ENCODE peak calls at places on chromosomes 5 and 9, in six cellular contexts. G is adrenal gland, W is IMR-90, C is upper lobe of left lung, N is right atrium auricular region, E is PC-3. T is an unnamed sample.

GRCh38 chr9:5375790-5376477 is 36.3 kb upstream of the RLN1 start:
- DNase-seq in G (no peak), W (no peak), C (no peak), N (no peak), E (peak; percentile 31), T (no peak)

GRCh38 chr5:159616967-159617366 is 286.7 kb upstream of the IL12B start:
- DNase-seq in G (no peak), W (peak; percentile 16), C (no peak), N (no peak), E (peak; percentile 51), T (no peak)

GRCh38 chr5:153629027-153629426 is 138.6 kb downstream of the GRIA1 start:
- DNase-seq in G (peak; percentile 75), W (peak; percentile 97), C (no peak), N (no peak), E (peak; percentile 74), T (no peak)

GRCh38 chr5:159923008-159923407 is 6.7 kb downstream of the ADRA1B start:
- DNase-seq in G (no peak), W (no peak), C (peak; percentile 27), N (no peak), E (no peak), T (no peak)

GRCh38 chr9:90343360-90343759 is 299.3 kb downstream of the DIRAS2 start:
- DNase-seq in G (no peak), W (peak; percentile 2), C (no peak), N (no peak), E (no peak), T (no peak)

GRCh38 chr5:139648205-139649081 is at the start of gene CXXC5:
- DNase-seq in G (peak; percentile 89), W (peak; percentile 83), C (peak; percentile 97), N (no peak), E (peak; percentile 75), T (no peak)

GRCh38 chr5:87551807-87552377 is 139.2 kb upstream of the CCNH start:
- DNase-seq in G (no peak), W (no peak), C (no peak), N (no peak), E (no peak), T (no peak)

GRCh38 chr9:2385746-2386145 is 235.8 kb upstream of the VLDLR start:
- DNase-seq in G (no peak), W (no peak), C (no peak), N (no peak), E (no peak), T (no peak)

GRCh38 chr5:169695025-169695625 is 58.0 kb downstream of the DOCK2 start:
- DNase-seq in G (no peak), W (peak; percentile 29), C (no peak), N (no peak), E (peak; percentile 28), T (no peak)

GRCh38 chr9:95373765-95374435 is 56.4 kb upstream of the FANCC start:
- DNase-seq in G (no peak), W (peak; percentile 17), C (no peak), N (no peak), E (no peak), T (no peak)

GRCh38 chr5:142388696-142389095 is 63.9 kb upstream of the SPRY4 start:
- DNase-seq in G (no peak), W (peak; percentile 27), C (no peak), N (no peak), E (peak; percentile 69), T (no peak)

GRCh38 chr5:168728812-168729211 is 149.6 kb upstream of the PANK3 start:
- DNase-seq in G (no peak), W (no peak), C (no peak), N (no peak), E (no peak), T (no peak)

GRCh38 chr5:157449011-157449723 is 10.8 kb upstream of the NIPAL4 start:
- DNase-seq in G (peak; percentile 71), W (no peak), C (peak; percentile 47), N (no peak), E (no peak), T (no peak)

GRCh38 chr5:57566914-57567313 is 84.3 kb upstream of the ACTBL2 start:
- DNase-seq in G (no peak), W (peak; percentile 89), C (no peak), N (no peak), E (no peak), T (no peak)

GRCh38 chr9:108259917-108260675 is 595.7 kb downstream of the ACTL7B start:
- DNase-seq in G (no peak), W (no peak), C (no peak), N (no peak), E (no peak), T (no peak)

GRCh38 chr5:56429110-56429561 is 196.0 kb upstream of the ANKRD55 start:
- DNase-seq in G (no peak), W (no peak), C (no peak), N (no peak), E (no peak), T (no peak)

GRCh38 chr5:104626122-104626521 is 1063.5 kb upstream of the NUDT12 start:
- DNase-seq in G (no peak), W (no peak), C (no peak), N (no peak), E (no peak), T (no peak)

GRCh38 chr9:78958887-78959286 is 612.9 kb upstream of the TLE4 start:
- DNase-seq in G (no peak), W (no peak), C (no peak), N (no peak), E (no peak), T (no peak)

GRCh38 chr9:2722715-2723114 is 5.4 kb downstream of the KCNV2 start:
- DNase-seq in G (no peak), W (peak; percentile 59), C (no peak), N (no peak), E (no peak), T (no peak)

GRCh38 chr9:134637696-134638502 is 3.7 kb upstream of the COL5A1 start:
- DNase-seq in G (peak; percentile 88), W (no peak), C (peak; percentile 67), N (no peak), E (no peak), T (no peak)
- H3K4me1 ChIP-seq in G (peaks cover 26% of the 10 kb centered on the region), W (peaks cover 10% of the 10 kb centered on the region), C (peaks cover 6% of the 10 kb centered on the region), N (peaks cover 18% of the 10 kb centered on the region), E (peaks cover 3% of the 10 kb centered on the region), T (peaks cover 9% of the 10 kb centered on the region)

GRCh38 chr9:127224883-127225739 is 39.5 kb upstream of the GARNL3 start:
- DNase-seq in G (peak; percentile 98), W (peak; percentile 81), C (peak; percentile 100), N (peak; percentile 96), E (peak; percentile 71), T (peak; percentile 90)

GRCh38 chr9:127223266-127223665 is 41.3 kb upstream of the GARNL3 start:
- DNase-seq in G (no peak), W (no peak), C (no peak), N (no peak), E (no peak), T (no peak)

GRCh38 chr9:127223810-127224177 is 40.8 kb upstream of the GARNL3 start:
- DNase-seq in G (no peak), W (no peak), C (no peak), N (no peak), E (no peak), T (no peak)

GRCh38 chr9:127225747-127226646 is 38.6 kb upstream of the GARNL3 start:
- DNase-seq in G (peak; percentile 68), W (peak; percentile 17), C (no peak), N (no peak), E (peak; percentile 22), T (no peak)

DNA sequence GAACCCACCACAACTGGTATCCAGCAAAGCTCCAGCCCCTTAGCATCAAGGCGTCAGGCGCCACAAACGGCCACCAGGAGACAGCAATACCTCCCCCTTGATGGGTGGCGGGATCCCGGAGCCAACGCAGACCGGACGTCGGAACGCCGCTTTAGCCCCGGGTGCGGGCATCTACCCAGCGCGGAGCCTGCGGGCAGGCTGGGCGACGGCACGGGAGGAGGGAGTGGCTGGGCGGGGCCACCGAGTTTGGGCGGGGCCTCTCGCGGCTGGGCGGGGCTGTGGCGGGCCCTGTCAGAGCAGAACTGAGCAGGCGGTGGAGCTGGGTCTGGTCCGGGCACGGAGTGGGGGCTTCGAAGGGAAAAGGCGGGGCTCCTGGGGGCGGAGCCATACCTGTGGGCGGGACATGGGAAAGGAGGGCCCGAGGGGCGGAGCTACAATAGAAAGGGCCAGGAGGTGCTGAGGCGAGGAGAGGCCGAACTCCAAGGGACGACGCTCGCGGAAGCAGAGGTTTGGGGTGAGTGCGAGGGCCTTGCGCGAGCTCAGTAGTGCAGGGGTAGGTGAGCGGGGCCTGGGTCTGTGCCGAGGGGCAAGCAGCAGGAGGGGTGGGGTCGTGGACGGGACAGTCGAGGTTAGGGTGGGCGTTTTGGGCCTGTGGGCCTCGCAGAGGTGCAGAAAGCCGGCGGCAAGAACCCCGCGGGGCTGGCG is 40.2 kb upstream of the GARNL3 start:
- DNase-seq in G (peak; percentile 97), W (peak; percentile 69), C (peak; percentile 98), N (peak; percentile 92), E (peak; percentile 89), T (peak; percentile 50)
- TF ChIP-seq CTCF in G (no peak), W (peak; percentile 20), C (peak; percentile 41), N (peak; percentile 34), E (no peak), T (no peak)

DNA sequence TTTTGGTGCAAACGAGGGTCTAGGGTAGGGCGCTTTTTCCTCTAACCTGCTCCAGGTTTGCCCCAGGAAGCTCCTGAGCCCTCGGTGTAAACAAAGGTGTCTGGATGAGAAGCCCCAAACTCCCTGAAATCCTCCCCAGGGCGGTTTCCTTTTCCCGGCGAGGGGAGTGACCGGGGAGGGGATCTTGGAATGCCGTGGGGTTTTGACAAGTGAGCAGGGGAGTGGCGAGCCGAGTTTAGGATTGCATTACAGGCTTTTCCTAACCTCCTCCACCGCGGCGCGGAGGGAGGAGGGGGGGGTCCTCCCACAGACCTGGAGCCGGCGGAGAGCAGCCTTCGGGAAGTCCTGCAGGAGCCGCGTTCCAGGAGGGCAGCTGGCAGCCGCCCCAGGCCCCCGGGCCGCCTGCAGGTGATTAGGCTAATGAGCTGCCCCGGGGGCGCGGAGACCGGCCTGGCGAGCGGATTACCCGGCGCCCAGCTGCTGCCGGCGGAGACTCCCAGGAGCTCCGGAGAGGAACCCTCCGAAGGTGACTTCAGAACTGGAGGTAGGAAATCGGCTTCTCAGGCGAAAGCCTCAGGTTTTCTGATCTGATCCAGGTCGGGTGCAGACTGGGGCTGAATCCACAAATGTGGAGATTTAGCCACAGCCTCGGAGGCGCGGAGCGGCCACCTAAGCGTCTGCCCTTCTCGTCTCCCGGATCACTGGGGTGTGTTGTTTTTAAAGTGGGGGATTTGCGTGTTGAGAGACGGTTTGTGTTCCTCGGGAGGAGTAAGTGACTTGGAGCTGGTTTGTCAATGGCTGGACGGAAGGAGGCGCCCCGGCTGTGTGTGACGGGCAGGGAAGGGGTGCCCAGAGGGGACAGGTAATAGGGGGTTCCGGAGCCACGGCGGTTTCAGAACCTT is 215.9 kb downstream of the PDZD2 start:
- DNase-seq in G (no peak), W (no peak), C (peak; percentile 89), N (peak; percentile 59), E (peak; percentile 79), T (no peak)
- H3K27ac ChIP-seq in G (peak overlapping the region; percentile 7), W (no peak overlapping the region), C (peak overlapping the region; percentile 77), N (peak overlapping the region; percentile 78), E (peak overlapping the region; percentile 69), T (peak overlapping the region; percentile 86)

GRCh38 chr9:130846487-130847305 is 11.6 kb downstream of the ABL1 start:
- DNase-seq in G (peak; percentile 89), W (peak; percentile 80), C (no peak), N (no peak), E (peak; percentile 67), T (no peak)

GRCh38 chr9:130845901-130846381 is 10.9 kb downstream of the ABL1 start:
- DNase-seq in G (peak; percentile 55), W (peak; percentile 93), C (no peak), N (no peak), E (peak; percentile 15), T (no peak)

GRCh38 chr9:130844028-130844427 is 9.0 kb downstream of the ABL1 start:
- DNase-seq in G (peak; percentile 51), W (no peak), C (no peak), N (peak; percentile 58), E (no peak), T (no peak)

GRCh38 chr9:130843049-130843908 is 8.2 kb downstream of the ABL1 start:
- DNase-seq in G (no peak), W (no peak), C (no peak), N (peak; percentile 51), E (no peak), T (no peak)

GRCh38 chr9:130845254-130845653 is 10.2 kb downstream of the ABL1 start:
- DNase-seq in G (peak; percentile 46), W (no peak), C (no peak), N (peak; percentile 61), E (no peak), T (no peak)
- H3K4me1 ChIP-seq in G (peaks cover 52% of the 10 kb centered on the region), W (peaks cover 29% of the 10 kb centered on the region), C (peaks cover 38% of the 10 kb centered on the region), N (peaks cover 75% of the 10 kb centered on the region), E (peaks cover 39% of the 10 kb centered on the region), T (peaks cover 100% of the 10 kb centered on the region)

T was measured in esophagus squamous epithelium.